ENCODE peak calls at places on chromosomes 1 and 21, in four cellular contexts. One of them, this sample, is unnamed.

GRCh38 chr21:38527737-38528136 is 29.5 kb upstream of the ERG start:
- DNase-seq in neuronal stem cell: no peak
- DNase-seq in IMR-90: no peak
- DNase-seq in H1: no peak
- DNase-seq in this sample: no peak

GRCh38 chr1:31615939-31616338 is 1.6 kb upstream of the HCRTR1 start:
- DNase-seq in IMR-90: no peak
- DNase-seq in H1: no peak
- DNase-seq in neuronal stem cell: no peak
- DNase-seq in this sample: no peak

GRCh38 chr1:1079408-1080121 is 5.5 kb upstream of the RNF223 start:
- DNase-seq in neuronal stem cell: peak
- DNase-seq in IMR-90: peak
- DNase-seq in H1: peak
- DNase-seq in this sample: peak

GRCh38 chr1:227077783-227078182 is 137.7 kb downstream of the COQ8A start:
- DNase-seq in H1: no peak
- DNase-seq in neuronal stem cell: no peak
- DNase-seq in IMR-90: no peak
- DNase-seq in this sample: no peak

GRCh38 chr1:17437260-17438175 is 2.0 kb downstream of the RCC2 start:
- DNase-seq in H1: peak
- DNase-seq in neuronal stem cell: peak
- DNase-seq in IMR-90: peak
- DNase-seq in this sample: no peak

GRCh38 chr1:87810166-87810565 is 481.5 kb downstream of the LMO4 start:
- DNase-seq in IMR-90: peak
- DNase-seq in H1: no peak
- DNase-seq in neuronal stem cell: no peak
- DNase-seq in this sample: no peak

GRCh38 chr1:212310383-212310782 is 25.2 kb downstream of the PPP2R5A start:
- DNase-seq in neuronal stem cell: no peak
- DNase-seq in IMR-90: no peak
- DNase-seq in H1: no peak
- DNase-seq in this sample: no peak

GRCh38 chr1:24149854-24150227 is 6.9 kb upstream of the IL22RA1 start:
- DNase-seq in IMR-90: peak
- DNase-seq in H1: no peak
- DNase-seq in neuronal stem cell: no peak
- DNase-seq in this sample: no peak

GRCh38 chr1:1217621-1218523 is 3.9 kb upstream of the TNFRSF4 start:
- DNase-seq in neuronal stem cell: no peak
- DNase-seq in IMR-90: no peak
- DNase-seq in H1: no peak
- DNase-seq in this sample: no peak

GRCh38 chr1:230278871-230279582 is 147.1 kb downstream of the PGBD5 start:
- DNase-seq in H1: no peak
- DNase-seq in IMR-90: no peak
- DNase-seq in neuronal stem cell: no peak
- DNase-seq in this sample: no peak

GRCh38 chr1:17201201-17202021 is 3.5 kb upstream of the PADI1 start:
- DNase-seq in IMR-90: no peak
- DNase-seq in neuronal stem cell: no peak
- DNase-seq in H1: no peak
- DNase-seq in this sample: peak

GRCh38 chr1:53175302-53175913 is 21.2 kb upstream of the CPT2 start:
- DNase-seq in H1: no peak
- DNase-seq in IMR-90: peak
- DNase-seq in neuronal stem cell: no peak
- DNase-seq in this sample: no peak

GRCh38 chr1:12552951-12553921 is 64.8 kb downstream of the DHRS3 start:
- DNase-seq in neuronal stem cell: no peak
- DNase-seq in H1: no peak
- DNase-seq in IMR-90: no peak
- DNase-seq in this sample: no peak

GRCh38 chr1:233707153-233707905 is 93.4 kb downstream of the KCNK1 start:
- DNase-seq in neuronal stem cell: no peak
- DNase-seq in H1: no peak
- DNase-seq in IMR-90: peak
- DNase-seq in this sample: no peak

GRCh38 chr1:94720091-94720793 is 99.9 kb upstream of the SLC44A3 start:
- DNase-seq in IMR-90: no peak
- DNase-seq in neuronal stem cell: no peak
- DNase-seq in H1: no peak
- DNase-seq in this sample: no peak

GRCh38 chr1:9442266-9442846 is 96.9 kb upstream of the SLC25A33 start:
- DNase-seq in IMR-90: peak
- DNase-seq in neuronal stem cell: no peak
- DNase-seq in H1: no peak
- DNase-seq in this sample: no peak

GRCh38 chr1:9443913-9444445 is 95.3 kb upstream of the SLC25A33 start:
- DNase-seq in IMR-90: peak
- DNase-seq in neuronal stem cell: no peak
- DNase-seq in H1: no peak
- DNase-seq in this sample: no peak

GRCh38 chr1:9440763-9441194 is 98.5 kb upstream of the SLC25A33 start:
- DNase-seq in IMR-90: no peak
- DNase-seq in neuronal stem cell: no peak
- DNase-seq in H1: no peak
- DNase-seq in this sample: no peak

GRCh38 chr1:9444532-9444931 is 94.7 kb upstream of the SLC25A33 start:
- DNase-seq in IMR-90: no peak
- DNase-seq in neuronal stem cell: no peak
- DNase-seq in H1: no peak
- DNase-seq in this sample: no peak

GRCh38 chr1:9442986-9443385 is 96.3 kb upstream of the SLC25A33 start:
- DNase-seq in neuronal stem cell: no peak
- DNase-seq in H1: no peak
- DNase-seq in IMR-90: no peak
- DNase-seq in this sample: no peak
- H2BK5ac ChIP-seq in neuronal stem cell: no peak
- H2BK5ac ChIP-seq in H1: no peak
- H2BK5ac ChIP-seq in IMR-90: no peak
- H2BK5ac ChIP-seq in this sample: no peak

DNA sequence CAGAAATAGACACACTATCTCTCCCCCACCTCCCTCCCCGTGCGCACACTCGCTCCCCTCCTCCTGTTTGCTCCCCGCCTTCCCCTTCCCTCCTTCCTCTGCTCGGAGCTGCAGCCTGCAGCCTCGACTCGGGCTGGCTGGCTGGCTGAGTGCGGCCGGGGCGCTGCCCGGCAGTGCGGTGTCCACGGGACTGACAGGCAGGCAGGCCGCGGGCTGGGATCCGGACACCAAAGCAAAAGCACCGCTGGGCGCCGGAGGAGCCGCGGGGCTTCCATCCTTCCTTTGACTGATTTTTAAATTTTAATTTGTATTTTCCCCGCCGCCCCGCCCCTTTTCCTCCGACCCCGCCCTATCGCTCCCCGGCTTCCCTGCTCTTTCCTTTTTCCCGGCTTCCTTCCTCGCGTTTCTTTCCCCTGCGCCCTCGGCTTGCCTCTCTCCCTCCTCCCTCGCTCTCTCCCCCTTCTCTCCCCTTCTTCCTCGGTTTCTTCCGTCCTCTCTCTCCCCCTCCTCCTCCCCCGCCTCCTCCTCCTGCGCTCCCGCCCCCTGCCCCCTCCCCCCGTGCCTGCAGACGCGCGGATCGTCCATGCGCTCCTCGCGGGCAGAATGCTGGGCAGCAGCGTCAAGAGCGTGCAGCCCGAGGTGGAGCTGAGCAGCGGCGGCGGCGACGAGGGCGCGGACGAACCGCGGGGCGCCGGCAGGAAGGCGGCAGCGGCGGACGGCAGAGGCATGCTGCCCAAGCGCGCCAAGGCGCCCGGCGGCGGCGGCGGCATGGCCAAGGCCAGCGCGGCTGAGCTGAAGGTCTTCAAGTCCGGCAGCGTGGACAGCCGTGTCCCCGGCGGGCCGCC is 109.4 kb downstream of the NAV1 start:
- DNase-seq in H1: peak
- DNase-seq in neuronal stem cell: peak
- DNase-seq in IMR-90: peak
- DNase-seq in this sample: peak
- H2BK15ac ChIP-seq in H1: peak
- H2BK15ac ChIP-seq in neuronal stem cell: peak
- H2BK15ac ChIP-seq in IMR-90: peak
- H2BK15ac ChIP-seq in this sample: no peak

GRCh38 chr1:5908461-5909375 is 83.5 kb downstream of the NPHP4 start:
- DNase-seq in IMR-90: no peak
- DNase-seq in H1: peak
- DNase-seq in neuronal stem cell: no peak
- DNase-seq in this sample: peak
- H2BK5ac ChIP-seq in IMR-90: no peak
- H2BK5ac ChIP-seq in H1: peak
- H2BK5ac ChIP-seq in neuronal stem cell: no peak
- H2BK5ac ChIP-seq in this sample: no peak

GRCh38 chr1:147824776-147825175 is 64.4 kb upstream of the GJA5 start:
- DNase-seq in IMR-90: no peak
- DNase-seq in H1: no peak
- DNase-seq in neuronal stem cell: no peak
- DNase-seq in this sample: no peak

GRCh38 chr1:147825586-147825985 is 65.2 kb upstream of the GJA5 start:
- DNase-seq in H1: no peak
- DNase-seq in IMR-90: no peak
- DNase-seq in neuronal stem cell: no peak
- DNase-seq in this sample: no peak

GRCh38 chr1:147822292-147822691 is 61.9 kb upstream of the GJA5 start:
- DNase-seq in neuronal stem cell: no peak
- DNase-seq in IMR-90: no peak
- DNase-seq in H1: no peak
- DNase-seq in this sample: no peak

GRCh38 chr1:147821883-147822282 is 61.5 kb upstream of the GJA5 start:
- DNase-seq in IMR-90: no peak
- DNase-seq in H1: no peak
- DNase-seq in neuronal stem cell: no peak
- DNase-seq in this sample: no peak

DNA sequence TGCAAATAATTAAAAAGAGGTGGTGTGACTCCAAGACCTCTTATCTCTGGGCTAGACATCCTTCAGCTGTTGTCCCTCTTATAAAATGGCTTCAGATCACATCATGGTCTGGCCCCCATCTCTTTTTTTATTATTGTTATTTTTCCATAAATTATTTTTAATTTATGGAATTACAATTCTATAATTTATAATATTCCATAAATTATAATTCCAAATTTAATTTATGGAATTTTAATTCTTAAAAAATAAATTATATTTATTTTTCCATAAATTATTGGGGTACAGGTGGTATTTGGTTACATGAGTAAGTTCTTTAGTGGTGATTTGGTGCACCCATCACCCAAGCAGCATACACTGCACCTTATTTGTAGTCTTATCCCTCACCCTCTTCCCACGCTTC is 65.9 kb upstream of the GJA5 start:
- DNase-seq in H1: no peak
- DNase-seq in IMR-90: no peak
- DNase-seq in neuronal stem cell: no peak
- DNase-seq in this sample: no peak
- H2BK15ac ChIP-seq in H1: no peak
- H2BK15ac ChIP-seq in IMR-90: no peak
- H2BK15ac ChIP-seq in neuronal stem cell: no peak
- H2BK15ac ChIP-seq in this sample: no peak

DNA sequence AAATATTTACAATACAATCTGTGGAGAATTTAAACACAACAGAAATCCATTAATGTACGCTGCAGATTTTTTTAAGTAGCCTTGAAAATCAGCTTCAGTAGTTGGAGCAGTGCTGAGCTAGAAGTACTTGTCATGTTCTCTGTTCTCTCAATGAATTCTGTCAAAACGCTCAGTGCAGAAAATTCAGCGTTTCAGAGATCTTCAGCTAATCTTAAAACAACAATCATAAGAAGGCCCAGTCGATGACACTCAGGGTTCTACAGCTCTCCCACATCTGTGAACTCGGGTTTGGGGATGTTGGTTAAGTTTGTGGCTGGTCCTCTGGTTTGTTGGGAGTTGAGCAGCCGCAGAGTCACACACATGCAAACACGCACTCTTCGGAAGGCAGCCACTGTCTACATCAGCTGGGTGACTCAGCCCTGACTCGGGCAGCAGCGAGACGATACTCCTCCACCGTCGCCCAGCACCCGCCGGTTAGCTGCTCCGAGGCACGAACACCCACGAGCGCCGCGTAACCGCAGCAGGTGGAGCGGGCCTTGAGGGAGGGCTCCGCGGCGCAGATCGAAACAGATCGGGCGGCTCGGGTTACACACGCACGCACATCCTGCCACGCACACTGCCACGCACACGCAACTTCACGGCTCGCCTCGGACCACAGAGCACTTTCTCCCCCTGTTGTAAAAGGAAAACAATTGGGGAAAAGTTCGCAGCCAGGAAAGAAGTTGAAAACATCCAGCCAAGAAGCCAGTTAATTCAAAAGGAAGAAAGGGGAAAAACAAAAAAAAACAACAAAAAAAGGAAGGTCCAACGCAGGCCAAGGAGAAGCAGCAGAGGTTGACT is 161.2 kb downstream of the RUNX1 start:
- DNase-seq in H1: no peak
- DNase-seq in neuronal stem cell: no peak
- DNase-seq in IMR-90: peak
- DNase-seq in this sample: peak
- H2BK5ac ChIP-seq in H1: no peak
- H2BK5ac ChIP-seq in neuronal stem cell: no peak
- H2BK5ac ChIP-seq in IMR-90: peak
- H2BK5ac ChIP-seq in this sample: no peak